ENCODE peak calls at places on chromosomes 12 and 14, in four cellular contexts. V, D, N and L are unnamed samples.

GRCh38 chr12:43114316-43114715 is 437.7 kb downstream of the ADAMTS20 start:
- DNase-seq in V (no peak), D (no peak), N (no peak), L (no peak)

GRCh38 chr14:53955671-53956426 is 776 bp downstream of the BMP4 start:
- DNase-seq in V (no peak), D (no peak), N (no peak), L (no peak)

GRCh38 chr14:81351205-81351604 is 48.9 kb downstream of the STON2 start:
- DNase-seq in V (no peak), D (no peak), N (no peak), L (no peak)

GRCh38 chr14:22884721-22885523 is 1.9 kb downstream of the REM2 start:
- DNase-seq in V (no peak), D (no peak), N (no peak), L (no peak)

GRCh38 chr12:17206553-17206952 is 600.6 kb upstream of the LMO3 start:
- DNase-seq in V (no peak), D (no peak), N (no peak), L (no peak)

GRCh38 chr12:20383612-20384011 is 15.3 kb downstream of the PDE3A start:
- DNase-seq in V (no peak), D (no peak), N (no peak), L (no peak)

GRCh38 chr14:94365624-94366023 is 22.8 kb downstream of the SERPINA1 start:
- DNase-seq in V (no peak), D (no peak), N (no peak), L (no peak)

GRCh38 chr12:46430340-46430948 is 57.9 kb upstream of the SLC38A2 start:
- DNase-seq in V (no peak), D (no peak), N (no peak), L (no peak)

GRCh38 chr12:12507121-12507520 is 55.5 kb downstream of the DUSP16 start:
- DNase-seq in V (no peak), D (no peak), N (no peak), L (no peak)

GRCh38 chr14:57549765-57550420 is 56.2 kb upstream of the CCDC198 start:
- DNase-seq in V (no peak), D (no peak), N (no peak), L (no peak)

GRCh38 chr12:66627270-66627987 is 51.4 kb downstream of the GRIP1 start:
- DNase-seq in V (no peak), D (no peak), N (no peak), L (no peak)

GRCh38 chr12:85765443-85765842 is 70.8 kb downstream of the RASSF9 start:
- DNase-seq in V (no peak), D (no peak), N (no peak), L (no peak)

GRCh38 chr14:54674342-54674741 is 107.4 kb downstream of the SAMD4A start:
- DNase-seq in V (no peak), D (no peak), N (no peak), L (peak)

GRCh38 chr14:50008562-50009355 is 107.6 kb downstream of the VCPKMT start:
- DNase-seq in V (no peak), D (no peak), N (no peak), L (no peak)

GRCh38 chr12:123763093-123763492 is 992 bp downstream of the DNAH10 start:
- DNase-seq in V (no peak), D (no peak), N (no peak), L (no peak)